ENCODE peak calls at places on chromosomes 4 and X, in four cellular contexts. One of them, this sample, is unnamed.

GRCh38 chrX:10051866-10052265 is 84.7 kb downstream of the CLDN34 start:
- DNase-seq in AG08396: no peak
- DNase-seq in EH: no peak
- DNase-seq in NCI-H1436: no peak
- DNase-seq in this sample: no peak

GRCh38 chrX:42530027-42530426 is 247.9 kb downstream of the PPP1R2C start:
- DNase-seq in AG08396: no peak
- DNase-seq in EH: peak
- DNase-seq in NCI-H1436: no peak
- DNase-seq in this sample: no peak

GRCh38 chrX:72117636-72118215 is 14.0 kb downstream of the RTL5 start:
- DNase-seq in EH: no peak
- DNase-seq in NCI-H1436: no peak
- DNase-seq in AG08396: no peak
- DNase-seq in this sample: no peak

GRCh38 chr4:76658231-76659102 is 223.4 kb downstream of the SHROOM3 start:
- DNase-seq in AG08396: peak
- DNase-seq in NCI-H1436: no peak
- DNase-seq in EH: peak
- DNase-seq in this sample: no peak

GRCh38 chr4:94214703-94215360 is 7.2 kb downstream of the SMARCAD1 start:
- DNase-seq in AG08396: no peak
- DNase-seq in NCI-H1436: no peak
- DNase-seq in EH: no peak
- DNase-seq in this sample: no peak

GRCh38 chr4:288891-289290 is 16.4 kb downstream of the ZNF732 start:
- DNase-seq in AG08396: no peak
- DNase-seq in EH: no peak
- DNase-seq in NCI-H1436: no peak
- DNase-seq in this sample: no peak

GRCh38 chr4:48388504-48389154 is 47.3 kb downstream of the SLAIN2 start:
- DNase-seq in AG08396: peak
- DNase-seq in NCI-H1436: no peak
- DNase-seq in EH: peak
- DNase-seq in this sample: no peak

GRCh38 chr4:121738780-121739547 is 26.0 kb downstream of the SMIM43 start:
- DNase-seq in AG08396: peak
- DNase-seq in EH: peak
- DNase-seq in NCI-H1436: no peak
- DNase-seq in this sample: no peak

GRCh38 chr4:168917150-168917779 is 92.8 kb downstream of the CBR4 start:
- DNase-seq in AG08396: peak
- DNase-seq in NCI-H1436: peak
- DNase-seq in EH: peak
- DNase-seq in this sample: peak

This sample was measured in NCI-H1417 treated with DMSO at 0.1 percent for 48 hours.